ENCODE peak calls at places on chromosomes 12 and 14, in four cellular contexts. V, B, K and I are unnamed samples.
A peak's percentile ranks its signal among the peaks of the same experiment; 100 is the strongest.

GRCh38 chr14:62897057-62897456 is 148.2 kb downstream of the KCNH5 start:
- DNase-seq in K (no peak), V (no peak), B (no peak), I (no peak)

GRCh38 chr12:106764738-106765137 is 9.7 kb upstream of the RIC8B start:
- DNase-seq in V (no peak), K (no peak), B (peak; percentile 83), I (no peak)

GRCh38 chr12:67910360-67911292 is 78.6 kb upstream of the IFNG-AS1 start:
- DNase-seq in B (no peak), V (no peak), K (no peak), I (no peak)

GRCh38 chr12:29131539-29131938 is 17.5 kb upstream of the FAR2 start:
- DNase-seq in K (no peak), B (no peak), V (no peak), I (no peak)

GRCh38 chr14:76698191-76698590 is 63.1 kb upstream of the VASH1 start:
- DNase-seq in K (no peak), B (no peak), V (no peak), I (no peak)

GRCh38 chr14:68501171-68501570 is 291.7 kb downstream of the ZFP36L1 start:
- DNase-seq in V (no peak), B (no peak), K (no peak), I (no peak)

GRCh38 chr14:103522649-103523582 is at the start of gene CKB:
- DNase-seq in K (no peak), V (no peak), B (no peak), I (no peak)

GRCh38 chr12:2876431-2877046 is 435 bp downstream of the FOXM1 start:
- DNase-seq in V (no peak), K (no peak), B (peak; percentile 48), I (no peak)

GRCh38 chr12:132866251-132866828 is 21.1 kb downstream of the CHFR start:
- DNase-seq in B (no peak), V (no peak), K (no peak), I (no peak)